ENCODE peak calls at places on chromosome 11, in five cellular contexts. O is IMR-90; Y is lower lobe of right lung; B is fibroblast of lung; C is CD8-positive, alpha-beta T cell. N is an unnamed sample. For H3K4me1, the result is how much of the 10 kb centered on the place peaks cover.

GRCh38 chr11:14969922-14970323 is 2.2 kb downstream of the CALCA start:
- DNase-seq in O (peak), Y (no peak), B (no peak), C (no peak), N (peak)

GRCh38 chr11:116386118-116386699 is 386.6 kb downstream of the BUD13 start:
- DNase-seq in O (no peak), Y (no peak), B (no peak), C (no peak), N (no peak)

GRCh38 chr11:28808771-28809170 is 700.6 kb downstream of the METTL15 start:
- DNase-seq in O (no peak), Y (no peak), B (no peak), C (no peak), N (no peak)

GRCh38 chr11:121226415-121227263 is 65.9 kb upstream of the SC5D start:
- DNase-seq in O (no peak), Y (no peak), B (no peak), C (no peak), N (no peak)

GRCh38 chr11:109940816-109941215 is 152.4 kb upstream of the ZC3H12C start:
- DNase-seq in O (peak), Y (no peak), B (peak), C (no peak), N (no peak)

GRCh38 chr11:74347381-74347780 is 35.9 kb upstream of the P4HA3 start:
- DNase-seq in O (peak), Y (no peak), B (no peak), C (no peak), N (no peak)

GRCh38 chr11:92211576-92212167 is 12.9 kb upstream of the FAT3 start:
- DNase-seq in O (peak), Y (no peak), B (peak), C (no peak), N (no peak)

GRCh38 chr11:126731526-126731925 is 269.0 kb downstream of the KIRREL3 start:
- DNase-seq in O (no peak), Y (no peak), B (no peak), C (no peak), N (no peak)

GRCh38 chr11:69309800-69310280 is 15.9 kb downstream of the MYEOV start:
- DNase-seq in O (peak), Y (no peak), B (peak), C (no peak), N (no peak)

GRCh38 chr11:111409915-111410314 is 30.8 kb upstream of the POU2AF1 start:
- DNase-seq in O (no peak), Y (no peak), B (no peak), C (no peak), N (no peak)

DNA sequence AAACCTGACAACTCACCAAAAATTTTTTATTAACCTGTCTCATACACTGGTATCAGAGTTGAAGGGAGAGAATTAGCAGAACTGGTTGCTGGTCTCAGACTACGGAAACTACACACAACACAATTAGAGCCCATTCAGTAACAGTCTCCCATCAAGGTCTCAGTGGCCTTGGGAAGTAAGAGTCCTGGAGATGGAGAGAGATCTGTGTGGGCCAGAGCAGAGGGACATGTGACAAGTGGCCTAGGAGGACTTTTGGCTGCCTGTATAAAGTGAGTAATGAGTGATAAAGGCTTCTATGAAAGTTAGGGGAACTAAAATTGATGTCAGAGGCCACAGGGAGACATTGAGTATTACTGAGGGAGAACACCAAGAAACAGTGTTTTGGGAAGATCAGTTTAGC is 58.9 kb downstream of the PARVA start:
- DNase-seq in O (no peak), Y (no peak), B (no peak), C (no peak), N (no peak)
- H3K4me1 ChIP-seq in O (under half), Y (under half), B (under half), C (under half), N (under half)

DNA sequence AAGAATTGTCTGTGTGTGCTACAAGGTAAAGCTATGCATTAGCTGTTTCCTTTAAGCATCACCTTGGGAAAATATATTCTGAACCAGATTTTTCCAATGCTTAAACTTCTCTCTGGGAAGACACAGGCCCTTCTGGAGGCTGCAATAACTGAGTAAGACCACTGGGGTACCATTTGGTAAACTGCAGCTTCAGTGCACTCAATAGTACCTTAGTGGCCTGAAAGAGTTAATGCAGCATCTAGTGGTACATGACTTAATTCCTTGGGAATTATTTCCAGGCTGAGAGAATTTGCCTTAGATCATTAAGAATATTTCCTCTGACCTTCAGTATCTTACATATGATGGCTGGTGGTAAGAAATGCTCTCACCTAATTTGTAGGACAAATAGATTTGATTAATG is 727.4 kb downstream of the DLG2 start:
- DNase-seq in O (peak), Y (no peak), B (peak), C (no peak), N (no peak)
- TF ChIP-seq CTCF in O (no peak), Y (no peak), B (no peak), C (no peak), N (no peak)

GRCh38 chr11:11982975-11983374 is 25.5 kb downstream of the DKK3 start:
- DNase-seq in O (peak), Y (no peak), B (peak), C (no peak), N (no peak)

GRCh38 chr11:11981364-11981763 is 27.1 kb downstream of the DKK3 start:
- DNase-seq in O (no peak), Y (no peak), B (no peak), C (no peak), N (peak)

GRCh38 chr11:11981840-11982239 is 26.6 kb downstream of the DKK3 start:
- DNase-seq in O (no peak), Y (no peak), B (no peak), C (no peak), N (peak)

GRCh38 chr11:11983427-11983826 is 25.0 kb downstream of the DKK3 start:
- DNase-seq in O (no peak), Y (no peak), B (no peak), C (no peak), N (peak)

DNA sequence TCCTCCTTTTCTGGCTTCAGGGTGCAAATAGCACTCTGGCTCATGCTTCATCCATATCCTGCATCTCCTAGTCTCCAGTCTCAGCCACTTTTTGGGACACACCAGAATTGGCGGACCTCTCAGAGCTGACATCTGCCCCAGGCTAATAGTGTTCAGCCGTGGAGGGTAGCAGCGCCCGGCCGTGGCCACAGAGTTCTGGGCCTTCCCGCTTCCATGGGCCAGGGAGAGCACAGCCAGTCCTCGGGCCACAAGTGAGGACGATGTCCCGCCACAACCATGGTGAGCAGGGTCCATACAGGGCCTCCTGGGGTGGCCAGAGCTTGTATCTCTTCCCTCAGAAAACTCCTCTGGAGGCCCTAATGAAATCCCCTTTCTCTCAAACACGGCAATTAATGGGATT is 26.0 kb downstream of the DKK3 start:
- DNase-seq in O (no peak), Y (no peak), B (no peak), C (no peak), N (peak)
- H3K27ac ChIP-seq in O (peak), Y (no peak), B (peak), C (no peak), N (no peak)

GRCh38 chr11:17551347-17552040 is 4.4 kb downstream of the OTOG start:
- DNase-seq in O (no peak), Y (no peak), B (no peak), C (no peak), N (no peak)
- H3K4me1 ChIP-seq in O (under half), Y (under half), B (under half), C (under half), N (under half)

GRCh38 chr11:113847111-113847510 is 28.3 kb downstream of the USP28 start:
- DNase-seq in O (no peak), Y (no peak), B (no peak), C (no peak), N (no peak)

GRCh38 chr11:113849713-113850112 is 25.7 kb downstream of the USP28 start:
- DNase-seq in O (no peak), Y (no peak), B (no peak), C (no peak), N (no peak)

GRCh38 chr11:113855803-113856202 is 19.6 kb downstream of the USP28 start:
- DNase-seq in O (no peak), Y (no peak), B (no peak), C (no peak), N (no peak)

GRCh38 chr11:113847580-113847979 is 27.8 kb downstream of the USP28 start:
- DNase-seq in O (no peak), Y (no peak), B (no peak), C (no peak), N (no peak)

GRCh38 chr11:113850188-113850587 is 25.2 kb downstream of the USP28 start:
- DNase-seq in O (no peak), Y (no peak), B (no peak), C (no peak), N (no peak)
- TF ChIP-seq CTCF in O (no peak), Y (no peak), B (no peak), C (no peak), N (no peak)

GRCh38 chr11:68269414-68270081 is 2.2 kb downstream of the C11orf24 start:
- DNase-seq in O (peak), Y (no peak), B (peak), C (no peak), N (no peak)

GRCh38 chr11:68264741-68265540 is 6.8 kb downstream of the C11orf24 start:
- DNase-seq in O (no peak), Y (no peak), B (no peak), C (no peak), N (no peak)

GRCh38 chr11:68267881-68268240 is 3.9 kb downstream of the C11orf24 start:
- DNase-seq in O (no peak), Y (no peak), B (no peak), C (no peak), N (no peak)

GRCh38 chr11:68266121-68266891 is 5.5 kb downstream of the C11orf24 start:
- DNase-seq in O (no peak), Y (no peak), B (no peak), C (no peak), N (no peak)

DNA sequence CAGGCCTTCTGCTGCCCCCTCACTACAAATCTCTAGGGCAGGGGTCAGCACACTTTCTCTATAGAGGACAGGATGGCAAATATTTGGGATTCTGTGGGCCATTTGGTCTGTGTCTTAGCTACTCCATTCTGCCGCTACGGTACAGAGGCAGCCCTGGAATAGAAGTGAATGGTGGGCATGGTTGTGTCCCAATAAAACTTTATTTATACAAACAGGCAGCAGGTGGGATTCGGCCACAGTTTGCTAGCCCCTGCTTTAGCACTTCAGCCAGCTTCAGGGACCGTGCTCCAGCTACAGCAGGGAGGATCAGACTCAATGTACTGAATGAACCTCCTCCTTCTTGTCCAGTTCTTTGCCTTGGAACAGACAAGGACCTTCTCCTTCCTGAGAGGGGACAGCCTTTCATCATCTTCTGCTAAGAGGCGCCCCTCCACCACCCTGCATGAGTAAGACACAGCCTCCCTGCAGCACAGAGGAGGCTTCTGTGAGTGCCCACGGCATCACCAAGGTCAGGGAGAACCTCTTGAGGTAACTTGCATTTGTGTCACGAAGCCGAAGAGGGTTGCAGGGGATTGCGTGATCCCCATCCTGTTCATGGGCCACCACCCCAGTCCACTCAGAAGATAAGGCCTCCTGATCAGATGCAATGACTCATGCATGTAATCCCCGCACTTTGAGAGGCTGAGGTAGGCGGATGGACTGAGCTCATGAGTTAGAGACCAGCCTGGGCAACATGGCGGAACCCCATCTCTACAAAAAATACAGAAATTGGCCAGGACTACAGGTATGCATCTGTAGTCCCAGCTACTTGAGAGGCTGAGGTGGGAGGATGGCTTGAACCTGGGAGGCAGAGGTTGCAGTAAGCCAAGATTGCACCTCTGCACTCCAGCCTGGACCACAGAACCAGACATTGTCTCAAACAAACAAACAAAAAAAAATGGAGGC is 4.6 kb downstream of the C11orf24 start:
- DNase-seq in O (peak), Y (no peak), B (no peak), C (no peak), N (no peak)
- H3K27ac ChIP-seq in O (no peak), Y (no peak), B (no peak), C (no peak), N (no peak)

N was measured in upper lobe of right lung.